ENCODE peak calls at places on chromosomes 12 and 14, in seven cellular contexts. One of them, this sample, is unnamed.

GRCh38 chr14:77310041-77310440 is 10.6 kb downstream of the POMT2 start:
- DNase-seq in H9: no peak
- DNase-seq in ureter: no peak
- DNase-seq in NCI-H2081: no peak
- DNase-seq in CD4-positive, alpha-beta T cell: no peak
- DNase-seq in cardiac fibroblast: no peak
- DNase-seq in A172: no peak
- DNase-seq in this sample: no peak

GRCh38 chr12:89319111-89319510 is 33.2 kb downstream of the DUSP6 start:
- DNase-seq in H9: no peak
- DNase-seq in ureter: no peak
- DNase-seq in NCI-H2081: no peak
- DNase-seq in CD4-positive, alpha-beta T cell: no peak
- DNase-seq in cardiac fibroblast: peak
- DNase-seq in A172: no peak
- DNase-seq in this sample: no peak

GRCh38 chr14:105060751-105061427 is 4.3 kb downstream of the GPR132 start:
- DNase-seq in H9: peak
- DNase-seq in ureter: no peak
- DNase-seq in NCI-H2081: no peak
- DNase-seq in CD4-positive, alpha-beta T cell: peak
- DNase-seq in cardiac fibroblast: no peak
- DNase-seq in A172: no peak
- DNase-seq in this sample: no peak

GRCh38 chr14:103501041-103501870 is 21.4 kb downstream of the CKB start:
- DNase-seq in H9: no peak
- DNase-seq in ureter: peak
- DNase-seq in NCI-H2081: no peak
- DNase-seq in CD4-positive, alpha-beta T cell: no peak
- DNase-seq in cardiac fibroblast: no peak
- DNase-seq in A172: no peak
- DNase-seq in this sample: peak

GRCh38 chr12:21528953-21529352 is 2.9 kb downstream of the SPX start:
- DNase-seq in H9: no peak
- DNase-seq in ureter: no peak
- DNase-seq in NCI-H2081: no peak
- DNase-seq in CD4-positive, alpha-beta T cell: no peak
- DNase-seq in cardiac fibroblast: peak
- DNase-seq in A172: no peak
- DNase-seq in this sample: no peak

GRCh38 chr12:56221233-56221756 is 427 bp downstream of the RNF41 start:
- DNase-seq in H9: peak
- DNase-seq in ureter: peak
- DNase-seq in NCI-H2081: no peak
- DNase-seq in CD4-positive, alpha-beta T cell: no peak
- DNase-seq in cardiac fibroblast: peak
- DNase-seq in A172: peak
- DNase-seq in this sample: no peak

GRCh38 chr14:72619071-72619710 is 274.7 kb downstream of the DPF3 start:
- DNase-seq in H9: no peak
- DNase-seq in ureter: no peak
- DNase-seq in NCI-H2081: no peak
- DNase-seq in CD4-positive, alpha-beta T cell: no peak
- DNase-seq in cardiac fibroblast: no peak
- DNase-seq in A172: no peak
- DNase-seq in this sample: no peak

GRCh38 chr12:7859552-7859951 is 13.2 kb downstream of the SLC2A14 start:
- DNase-seq in H9: no peak
- DNase-seq in ureter: no peak
- DNase-seq in NCI-H2081: no peak
- DNase-seq in CD4-positive, alpha-beta T cell: no peak
- DNase-seq in cardiac fibroblast: no peak
- DNase-seq in A172: peak
- DNase-seq in this sample: no peak

GRCh38 chr14:59677771-59678211 is 101.2 kb upstream of the CCDC175 start:
- DNase-seq in H9: no peak
- DNase-seq in ureter: no peak
- DNase-seq in NCI-H2081: no peak
- DNase-seq in CD4-positive, alpha-beta T cell: no peak
- DNase-seq in cardiac fibroblast: no peak
- DNase-seq in A172: no peak
- DNase-seq in this sample: no peak